ENCODE peak calls at places on chromosomes 5 and 9, in five cellular contexts. B, K, M, J and I are unnamed samples.
A peak's percentile ranks its signal among the peaks of the same experiment; 100 is the strongest.

GRCh38 chr5:54315736-54316135 is 5.4 kb upstream of the ARL15 start:
- DNase-seq in B (no peak), K (no peak), M (no peak), J (no peak), I (no peak)

GRCh38 chr9:37936965-37937364 is 33.0 kb upstream of the SLC25A51 start:
- DNase-seq in B (peak; percentile 85), K (no peak), M (no peak), J (no peak), I (peak; percentile 27)

GRCh38 chr9:128203842-128204551 is 818 bp downstream of the DNM1 start:
- DNase-seq in B (no peak), K (no peak), M (peak; percentile 55), J (peak; percentile 22), I (no peak)

GRCh38 chr5:159156426-159156835 is 52.9 kb downstream of the RNF145 start:
- DNase-seq in B (no peak), K (no peak), M (no peak), J (no peak), I (no peak)

GRCh38 chr5:176530983-176531901 is 6.0 kb downstream of the RNF44 start:
- DNase-seq in B (no peak), K (no peak), M (no peak), J (no peak), I (peak; percentile 41)

GRCh38 chr9:79023134-79023577 is 548.6 kb upstream of the TLE4 start:
- DNase-seq in B (no peak), K (no peak), M (no peak), J (no peak), I (no peak)

GRCh38 chr5:180636016-180636402 is 13.4 kb downstream of the FLT4 start:
- DNase-seq in B (peak; percentile 61), K (no peak), M (no peak), J (no peak), I (peak; percentile 26)

GRCh38 chr9:19533373-19533772 is 124.6 kb downstream of the ACER2 start:
- DNase-seq in B (no peak), K (no peak), M (no peak), J (no peak), I (no peak)

GRCh38 chr9:131319486-131319885 is 30.0 kb downstream of the PLPP7 start:
- DNase-seq in B (no peak), K (peak; percentile 84), M (no peak), J (no peak), I (peak; percentile 33)

GRCh38 chr5:37769840-37770239 is 70.0 kb downstream of the GDNF start:
- DNase-seq in B (no peak), K (no peak), M (no peak), J (no peak), I (no peak)

GRCh38 chr5:139702548-139702947 is 54.4 kb downstream of the CXXC5 start:
- DNase-seq in B (no peak), K (no peak), M (no peak), J (no peak), I (no peak)